ENCODE peak calls at places on chromosomes 1 and 21, in eight cellular contexts. Y, J, Z, I, T, S, R and C are unnamed samples.

GRCh38 chr1:232432313-232432712 is 197.6 kb downstream of the SIPA1L2 start:
- DNase-seq in Z (no peak), J (no peak), T (no peak), R (no peak), I (no peak), Y (no peak), S (peak), C (no peak)

GRCh38 chr21:36070999-36071398 is 1.2 kb downstream of the CBR1 start:
- DNase-seq in T (no peak), R (no peak), Z (no peak), Y (no peak), S (no peak), J (no peak), I (no peak), C (no peak)

GRCh38 chr1:168081373-168082007 is 55.2 kb downstream of the GPR161 start:
- DNase-seq in T (no peak), I (peak), J (peak), Z (no peak), S (no peak), R (no peak), Y (no peak), C (peak)

GRCh38 chr1:68321084-68321685 is 88.9 kb upstream of the WLS start:
- DNase-seq in J (peak), I (no peak), Y (no peak), Z (peak), T (no peak), R (peak), S (peak), C (peak)

GRCh38 chr1:50667710-50668356 is 244.6 kb upstream of the DMRTA2 start:
- DNase-seq in Y (no peak), I (no peak), J (no peak), S (no peak), T (no peak), R (peak), Z (no peak), C (no peak)

GRCh38 chr1:208242829-208243521 is 1.2 kb downstream of the PLXNA2 start:
- DNase-seq in Y (peak), J (peak), I (no peak), T (peak), Z (peak), S (peak), R (peak), C (no peak)

GRCh38 chr1:53075206-53075605 is 13.2 kb downstream of the PODN start:
- DNase-seq in J (no peak), I (no peak), R (no peak), T (no peak), S (no peak), Y (no peak), Z (no peak), C (no peak)

GRCh38 chr1:35530946-35531345 is 26.3 kb downstream of the KIAA0319L start:
- DNase-seq in Y (no peak), R (no peak), T (no peak), S (no peak), Z (no peak), J (no peak), I (no peak), C (no peak)

GRCh38 chr1:78081980-78082860 is 36.5 kb downstream of the GIPC2 start:
- DNase-seq in Y (no peak), R (no peak), S (peak), T (no peak), I (no peak), Z (no peak), J (no peak), C (no peak)

GRCh38 chr1:19066874-19067186 is 110.4 kb upstream of the IFFO2 start:
- DNase-seq in Z (no peak), I (no peak), Y (peak), R (no peak), T (no peak), S (no peak), J (no peak), C (no peak)

GRCh38 chr1:204442376-204443259 is 31.0 kb upstream of the PPP1R15B start:
- DNase-seq in Z (no peak), T (no peak), Y (no peak), R (no peak), J (no peak), S (no peak), I (peak), C (no peak)

GRCh38 chr1:74729741-74730478 is 2.9 kb downstream of the CRYZ start:
- DNase-seq in S (no peak), Y (no peak), I (no peak), J (peak), T (no peak), Z (no peak), R (peak), C (no peak)

GRCh38 chr1:19113362-19114092 is 96.5 kb downstream of the UBR4 start:
- DNase-seq in S (peak), Y (peak), R (peak), J (peak), Z (peak), T (peak), I (no peak), C (peak)

GRCh38 chr1:37474697-37475379 is 458 bp downstream of the ZC3H12A start:
- DNase-seq in Z (peak), Y (no peak), S (peak), I (no peak), J (peak), T (no peak), R (no peak), C (no peak)

GRCh38 chr1:156959414-156959813 is 39.0 kb downstream of the LRRC71 start:
- DNase-seq in S (peak), I (no peak), Y (peak), T (no peak), Z (no peak), R (no peak), J (no peak), C (no peak)

GRCh38 chr1:39104158-39105060 is 78.3 kb downstream of the NDUFS5 start:
- DNase-seq in Z (no peak), Y (no peak), R (peak), I (no peak), T (no peak), J (peak), S (peak), C (no peak)

GRCh38 chr1:89966666-89967065 is 28.2 kb upstream of the ZNF326 start:
- DNase-seq in Z (no peak), R (no peak), Y (no peak), I (no peak), T (no peak), J (no peak), S (no peak), C (no peak)